ENCODE peak calls at places on chromosomes 5 and 9, in ten cellular contexts. F is fibroblast of lung; I is fibroblast of villous mesenchyme; S is lower leg skin; V is tibial artery; Y is right atrium auricular region; G is ovary; P is mammary epithelial cell; X is stomach; L is CD8-positive, alpha-beta T cell. B is an unnamed sample.

GRCh38 chr5:95555553-95555952 is 652 bp downstream of the ARSK start:
- DNase-seq in F (peak; percentile 18), X (no peak), S (no peak), I (no peak), P (no peak), V (no peak), L (no peak), Y (no peak), G (no peak), B (no peak)

GRCh38 chr5:134784241-134784920 is 25.8 kb downstream of the DDX46 start:
- DNase-seq in P (no peak), L (no peak), X (no peak), F (no peak), V (no peak), I (peak; percentile 8), G (no peak), Y (no peak), S (no peak), B (no peak)

GRCh38 chr9:5553211-5553610 is 42.9 kb downstream of the PDCD1LG2 start:
- DNase-seq in G (no peak), S (no peak), F (peak; percentile 92), Y (no peak), P (no peak), L (no peak), X (no peak), V (no peak), I (peak; percentile 71), B (no peak)

GRCh38 chr9:137778914-137779313 is 98.7 kb upstream of the CACNA1B start:
- DNase-seq in I (no peak), X (no peak), F (no peak), V (no peak), S (no peak), G (no peak), P (no peak), Y (no peak), L (no peak), B (no peak)

GRCh38 chr5:35345222-35345621 is 114.9 kb upstream of the PRLR start:
- DNase-seq in P (no peak), I (peak; percentile 21), S (no peak), G (no peak), Y (no peak), V (no peak), F (no peak), X (no peak), L (no peak), B (no peak)

GRCh38 chr9:69254223-69254622 is 70.8 kb upstream of the ENTREP1 start:
- DNase-seq in L (no peak), Y (no peak), I (no peak), V (no peak), X (no peak), P (no peak), F (no peak), G (no peak), S (peak; percentile 85), B (no peak)

GRCh38 chr5:115297043-115297442 is 589 bp upstream of the CCDC112 start:
- DNase-seq in I (peak; percentile 7), S (no peak), Y (no peak), V (no peak), L (no peak), X (no peak), F (peak; percentile 56), P (no peak), G (no peak), B (no peak)

GRCh38 chr5:157265714-157266285 is at the start of gene CYFIP2:
- DNase-seq in F (peak; percentile 23), G (peak; percentile 63), L (peak; percentile 86), V (peak; percentile 69), X (peak; percentile 76), S (peak; percentile 88), I (peak; percentile 13), P (peak; percentile 31), Y (no peak), B (peak; percentile 46)

GRCh38 chr5:43482490-43483064 is 1.1 kb downstream of the TMEM267 start:
- DNase-seq in L (no peak), I (peak; percentile 8), F (peak; percentile 51), X (no peak), P (peak; percentile 10), Y (no peak), V (no peak), S (no peak), G (no peak), B (no peak)

GRCh38 chr5:162190-162564 is 29.1 kb upstream of the LRRC14B start:
- DNase-seq in L (no peak), Y (no peak), F (no peak), V (peak; percentile 61), S (peak; percentile 66), X (no peak), G (no peak), I (no peak), P (no peak), B (no peak)

GRCh38 chr5:757931-758697 is 26.4 kb downstream of the ZDHHC11B start:
- DNase-seq in F (no peak), G (no peak), V (no peak), X (peak; percentile 37), I (no peak), S (peak; percentile 91), L (no peak), Y (peak; percentile 85), P (no peak), B (no peak)

GRCh38 chr5:54103871-54104270 is 206.5 kb downstream of the ARL15 start:
- DNase-seq in G (no peak), Y (no peak), I (no peak), S (no peak), F (no peak), P (no peak), V (no peak), L (no peak), X (no peak), B (no peak)

GRCh38 chr9:84670106-84670800 is 724 bp downstream of the NTRK2 start:
- DNase-seq in Y (peak; percentile 59), P (no peak), I (no peak), S (peak; percentile 87), G (peak; percentile 57), F (peak; percentile 21), V (peak; percentile 70), X (no peak), L (no peak), B (no peak)
- H3K4me3 ChIP-seq in Y (peak overlapping the region; percentile 51), P (peak overlapping the region; percentile 46), I (no peak overlapping the region), S (peak overlapping the region; percentile 26), G (peak overlapping the region; percentile 44), F (no peak overlapping the region), V (peak overlapping the region; percentile 91), X (peak overlapping the region; percentile 39), L (no peak overlapping the region), B (peak overlapping the region; percentile 21)

DNA sequence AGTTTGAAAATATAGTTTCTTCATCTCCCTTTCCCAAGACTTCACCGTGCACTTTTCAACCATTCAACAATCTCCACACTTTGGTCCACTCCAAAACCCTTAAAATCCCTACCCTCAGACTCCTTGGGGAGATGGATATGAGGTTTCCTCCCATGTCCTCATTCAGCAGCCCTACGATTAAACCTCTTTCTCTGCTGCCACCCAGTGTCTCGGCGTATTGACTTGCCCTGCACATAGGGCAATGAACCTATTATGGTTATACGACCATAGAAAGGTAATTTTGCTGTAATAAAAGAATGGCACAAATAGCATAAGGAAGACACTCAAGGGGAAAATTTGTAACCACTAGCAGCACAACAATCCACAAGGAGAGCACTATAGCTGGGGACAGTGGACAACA is 803.5 kb downstream of the TLE1 start:
- DNase-seq in G (peak; percentile 64), X (no peak), P (no peak), I (peak; percentile 5), L (no peak), Y (no peak), S (no peak), V (no peak), F (no peak), B (peak; percentile 14)
- TF ChIP-seq CTCF in G (no peak), X (no peak), P (no peak), I (no peak), L (no peak), Y (peak; percentile 23), S (no peak), V (no peak), F (no peak), B (no peak)

DNA sequence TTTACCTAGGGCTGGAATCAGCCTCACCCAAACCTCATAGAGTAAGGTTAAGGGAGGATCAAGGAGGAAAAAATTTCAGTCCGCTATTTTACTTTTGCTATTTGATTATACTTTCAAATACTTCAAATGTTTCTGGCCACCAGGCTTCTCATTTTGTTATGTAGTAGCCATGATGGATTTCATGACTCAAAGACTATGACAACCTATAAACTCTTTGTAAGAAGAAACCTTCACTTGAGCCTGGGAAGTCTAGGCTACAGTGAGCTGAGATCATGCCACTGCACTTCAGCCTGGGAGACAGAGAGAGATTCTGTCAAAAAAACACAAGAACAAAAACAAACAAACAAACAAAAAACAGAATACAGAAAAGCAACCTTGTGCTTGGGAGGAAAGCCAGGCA is 293.6 kb upstream of the TNC start:
- DNase-seq in S (no peak), X (no peak), L (no peak), Y (no peak), V (no peak), F (peak; percentile 79), P (no peak), G (no peak), I (no peak), B (no peak)
- H3K4me3 ChIP-seq in S (no peak overlapping the region), X (no peak overlapping the region), L (no peak overlapping the region), Y (no peak overlapping the region), V (no peak overlapping the region), F (no peak overlapping the region), P (no peak overlapping the region), G (no peak overlapping the region), I (no peak overlapping the region), B (no peak overlapping the region)

GRCh38 chr5:72412283-72413055 is 92.3 kb downstream of the PTCD2 start:
- DNase-seq in S (no peak), X (no peak), F (peak; percentile 76), G (no peak), I (no peak), Y (no peak), V (no peak), L (no peak), P (no peak), B (no peak)
- TF ChIP-seq CTCF in S (no peak), X (no peak), F (no peak), G (no peak), I (peak; percentile 38), Y (no peak), V (no peak), L (no peak), P (no peak), B (no peak)

GRCh38 chr9:131676431-131676972 is 63.4 kb downstream of the RAPGEF1 start:
- DNase-seq in G (no peak), V (no peak), L (peak; percentile 59), P (no peak), S (no peak), Y (peak; percentile 60), X (no peak), I (no peak), F (no peak), B (no peak)
- H3K4me3 ChIP-seq in G (no peak overlapping the region), V (no peak overlapping the region), L (no peak overlapping the region), P (no peak overlapping the region), S (no peak overlapping the region), Y (no peak overlapping the region), X (no peak overlapping the region), I (no peak overlapping the region), F (no peak overlapping the region), B (no peak overlapping the region)

GRCh38 chr9:121498487-121499176 is 1.0 kb downstream of the GGTA1 start:
- DNase-seq in S (peak; percentile 89), I (peak; percentile 41), L (no peak), G (peak; percentile 49), F (peak; percentile 8), X (peak; percentile 28), Y (peak; percentile 77), V (peak; percentile 83), P (peak; percentile 43), B (peak; percentile 30)
- TF ChIP-seq CTCF in S (no peak), I (no peak), L (peak; percentile 4), G (no peak), F (no peak), X (no peak), Y (peak; percentile 44), V (no peak), P (no peak), B (no peak)